ENCODE peak calls at places on chromosome 18, in seven cellular contexts. One of them, this sample, is unnamed.

GRCh38 chr18:24112874-24113615 is 25.8 kb upstream of the CABYR start:
- DNase-seq in left ventricle myocardium inferior: no peak
- DNase-seq in right cardiac atrium: no peak
- DNase-seq in NT2/D1: no peak
- DNase-seq in effector memory CD4-positive, alpha-beta T cell: no peak
- DNase-seq in Panc1: no peak
- DNase-seq in neural progenitor cell: no peak
- DNase-seq in this sample: no peak

GRCh38 chr18:43141208-43141607 is 25.7 kb upstream of the RIT2 start:
- DNase-seq in left ventricle myocardium inferior: no peak
- DNase-seq in right cardiac atrium: no peak
- DNase-seq in NT2/D1: no peak
- DNase-seq in effector memory CD4-positive, alpha-beta T cell: no peak
- DNase-seq in Panc1: no peak
- DNase-seq in neural progenitor cell: no peak
- DNase-seq in this sample: no peak

GRCh38 chr18:34818069-34818468 is 108.0 kb downstream of the DTNA start:
- DNase-seq in left ventricle myocardium inferior: no peak
- DNase-seq in right cardiac atrium: no peak
- DNase-seq in NT2/D1: no peak
- DNase-seq in effector memory CD4-positive, alpha-beta T cell: no peak
- DNase-seq in Panc1: no peak
- DNase-seq in neural progenitor cell: no peak
- DNase-seq in this sample: no peak

GRCh38 chr18:46793565-46793964 is 36.7 kb upstream of the ST8SIA5 start:
- DNase-seq in left ventricle myocardium inferior: no peak
- DNase-seq in right cardiac atrium: no peak
- DNase-seq in NT2/D1: peak; percentile 6
- DNase-seq in effector memory CD4-positive, alpha-beta T cell: no peak
- DNase-seq in Panc1: no peak
- DNase-seq in neural progenitor cell: no peak
- DNase-seq in this sample: no peak

GRCh38 chr18:7545734-7546133 is 21.4 kb upstream of the PTPRM start:
- DNase-seq in left ventricle myocardium inferior: no peak
- DNase-seq in right cardiac atrium: no peak
- DNase-seq in NT2/D1: no peak
- DNase-seq in effector memory CD4-positive, alpha-beta T cell: no peak
- DNase-seq in Panc1: no peak
- DNase-seq in neural progenitor cell: no peak
- DNase-seq in this sample: no peak

GRCh38 chr18:61530681-61531080 is 197.5 kb downstream of the CDH20 start:
- DNase-seq in left ventricle myocardium inferior: no peak
- DNase-seq in right cardiac atrium: no peak
- DNase-seq in NT2/D1: no peak
- DNase-seq in effector memory CD4-positive, alpha-beta T cell: no peak
- DNase-seq in Panc1: no peak
- DNase-seq in neural progenitor cell: no peak
- DNase-seq in this sample: no peak

GRCh38 chr18:1840878-1841277 is 730.4 kb downstream of the METTL4 start:
- DNase-seq in left ventricle myocardium inferior: no peak
- DNase-seq in right cardiac atrium: no peak
- DNase-seq in NT2/D1: no peak
- DNase-seq in effector memory CD4-positive, alpha-beta T cell: no peak
- DNase-seq in Panc1: no peak
- DNase-seq in neural progenitor cell: no peak
- DNase-seq in this sample: no peak

GRCh38 chr18:36532394-36532793 is 234.9 kb downstream of the FHOD3 start:
- DNase-seq in left ventricle myocardium inferior: no peak
- DNase-seq in right cardiac atrium: no peak
- DNase-seq in NT2/D1: no peak
- DNase-seq in effector memory CD4-positive, alpha-beta T cell: no peak
- DNase-seq in Panc1: no peak
- DNase-seq in neural progenitor cell: no peak
- DNase-seq in this sample: no peak

GRCh38 chr18:48918660-48919415 is 31.9 kb downstream of the SMAD7 start:
- DNase-seq in left ventricle myocardium inferior: no peak
- DNase-seq in right cardiac atrium: peak; percentile 52
- DNase-seq in NT2/D1: no peak
- DNase-seq in effector memory CD4-positive, alpha-beta T cell: no peak
- DNase-seq in Panc1: no peak
- DNase-seq in neural progenitor cell: no peak
- DNase-seq in this sample: no peak
- H3K4me1 ChIP-seq in left ventricle myocardium inferior: peaks cover 44% of the 10 kb centered on the region
- H3K4me1 ChIP-seq in right cardiac atrium: peaks cover 38% of the 10 kb centered on the region
- H3K4me1 ChIP-seq in NT2/D1: peaks cover 7% of the 10 kb centered on the region
- H3K4me1 ChIP-seq in effector memory CD4-positive, alpha-beta T cell: peaks cover 20% of the 10 kb centered on the region
- H3K4me1 ChIP-seq in Panc1: peaks cover 38% of the 10 kb centered on the region
- H3K4me1 ChIP-seq in neural progenitor cell: peaks cover 16% of the 10 kb centered on the region
- H3K4me1 ChIP-seq in this sample: peaks cover 20% of the 10 kb centered on the region

DNA sequence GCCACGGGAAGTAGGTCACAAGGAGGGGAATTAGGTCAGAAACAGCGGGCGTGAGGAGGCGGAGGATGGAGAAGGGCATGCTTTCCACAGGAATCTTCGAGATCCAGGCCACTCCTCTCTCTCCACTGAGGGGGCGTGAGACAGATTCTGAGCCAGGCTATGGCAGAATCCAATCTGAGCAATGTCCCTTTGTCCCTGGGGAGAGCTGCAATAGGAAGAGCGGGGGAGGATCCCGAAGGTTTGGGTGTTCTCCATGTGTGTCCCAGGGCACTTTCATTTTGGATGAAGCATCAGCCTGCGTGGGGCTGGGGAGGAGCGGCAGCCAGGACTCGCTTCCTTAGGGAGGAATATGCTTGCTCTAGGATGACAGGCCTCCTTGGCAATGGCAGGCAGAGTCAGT is 84.0 kb downstream of the LIPG start:
- DNase-seq in left ventricle myocardium inferior: peak; percentile 71
- DNase-seq in right cardiac atrium: peak; percentile 83
- DNase-seq in NT2/D1: no peak
- DNase-seq in effector memory CD4-positive, alpha-beta T cell: no peak
- DNase-seq in Panc1: no peak
- DNase-seq in neural progenitor cell: no peak
- DNase-seq in this sample: no peak
- H3K4me1 ChIP-seq in left ventricle myocardium inferior: peaks cover 31% of the 10 kb centered on the region
- H3K4me1 ChIP-seq in right cardiac atrium: peaks cover 2% of the 10 kb centered on the region
- H3K4me1 ChIP-seq in NT2/D1: no peaks in the 10 kb centered on the region
- H3K4me1 ChIP-seq in effector memory CD4-positive, alpha-beta T cell: no peaks in the 10 kb centered on the region
- H3K4me1 ChIP-seq in Panc1: no peaks in the 10 kb centered on the region
- H3K4me1 ChIP-seq in neural progenitor cell: peaks cover 3% of the 10 kb centered on the region
- H3K4me1 ChIP-seq in this sample: no peaks in the 10 kb centered on the region

DNA sequence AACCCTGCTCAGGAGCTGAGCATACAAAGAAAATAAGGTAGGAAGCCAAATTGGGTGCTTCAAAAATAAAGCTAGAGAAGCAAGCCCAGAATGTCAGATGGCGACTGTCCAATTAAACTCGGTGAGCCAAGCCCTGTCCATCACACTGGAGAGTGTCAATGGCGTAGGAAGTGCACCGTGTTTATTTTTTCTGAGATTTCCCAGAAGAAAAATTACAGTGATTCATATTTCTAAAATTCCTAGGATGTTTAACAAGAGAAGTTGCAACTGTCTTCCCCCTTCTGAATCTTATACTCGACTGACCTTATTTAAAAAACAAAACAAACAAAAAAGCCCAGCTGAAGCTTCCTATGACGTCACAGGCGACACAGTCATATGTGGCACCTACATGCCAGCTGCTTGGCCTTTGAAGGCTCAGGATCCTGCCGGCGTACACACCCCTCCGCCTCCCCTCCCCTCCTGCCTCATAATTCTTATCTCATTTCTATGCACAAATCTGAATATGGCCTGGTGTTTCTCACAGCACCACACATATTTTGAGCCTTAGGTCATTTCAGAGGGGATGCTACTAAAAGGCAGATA is 60.8 kb downstream of the MBP start:
- DNase-seq in left ventricle myocardium inferior: no peak
- DNase-seq in right cardiac atrium: no peak
- DNase-seq in NT2/D1: no peak
- DNase-seq in effector memory CD4-positive, alpha-beta T cell: peak; percentile 63
- DNase-seq in Panc1: peak; percentile 87
- DNase-seq in neural progenitor cell: no peak
- DNase-seq in this sample: peak; percentile 83
- H3K4me1 ChIP-seq in left ventricle myocardium inferior: peaks cover 78% of the 10 kb centered on the region
- H3K4me1 ChIP-seq in right cardiac atrium: peaks cover 7% of the 10 kb centered on the region
- H3K4me1 ChIP-seq in NT2/D1: peaks cover 3% of the 10 kb centered on the region
- H3K4me1 ChIP-seq in effector memory CD4-positive, alpha-beta T cell: peaks cover 79% of the 10 kb centered on the region
- H3K4me1 ChIP-seq in Panc1: peaks cover 70% of the 10 kb centered on the region
- H3K4me1 ChIP-seq in neural progenitor cell: peaks cover 16% of the 10 kb centered on the region
- H3K4me1 ChIP-seq in this sample: peaks cover 83% of the 10 kb centered on the region

DNA sequence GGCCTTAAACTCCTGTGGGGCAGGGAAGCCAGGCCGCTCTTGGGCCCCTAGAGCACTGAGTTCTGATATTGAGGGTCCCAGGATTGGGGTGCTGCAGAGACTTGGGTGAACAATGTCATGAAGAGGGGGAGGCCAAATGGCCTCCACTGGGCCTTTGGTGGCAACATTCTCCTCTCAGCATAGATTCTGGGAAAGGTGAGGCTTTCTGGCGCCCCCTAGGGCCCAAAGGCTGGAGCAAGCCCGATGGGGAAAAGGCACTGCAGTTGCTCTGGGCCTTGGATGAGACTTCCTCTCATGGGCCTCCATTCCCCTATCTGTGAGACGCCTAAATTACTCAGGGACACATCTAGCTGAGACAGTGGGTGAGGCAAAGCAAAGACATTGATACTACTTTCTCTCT is 84.8 kb downstream of the ACAA2 start:
- DNase-seq in left ventricle myocardium inferior: no peak
- DNase-seq in right cardiac atrium: peak; percentile 58
- DNase-seq in NT2/D1: no peak
- DNase-seq in effector memory CD4-positive, alpha-beta T cell: no peak
- DNase-seq in Panc1: peak; percentile 18
- DNase-seq in neural progenitor cell: peak; percentile 66
- DNase-seq in this sample: no peak
- H3K4me1 ChIP-seq in left ventricle myocardium inferior: peaks cover 13% of the 10 kb centered on the region
- H3K4me1 ChIP-seq in right cardiac atrium: no peaks in the 10 kb centered on the region
- H3K4me1 ChIP-seq in NT2/D1: peaks cover 11% of the 10 kb centered on the region
- H3K4me1 ChIP-seq in effector memory CD4-positive, alpha-beta T cell: no peaks in the 10 kb centered on the region
- H3K4me1 ChIP-seq in Panc1: peaks cover 7% of the 10 kb centered on the region
- H3K4me1 ChIP-seq in neural progenitor cell: peaks cover 15% of the 10 kb centered on the region
- H3K4me1 ChIP-seq in this sample: no peaks in the 10 kb centered on the region

DNA sequence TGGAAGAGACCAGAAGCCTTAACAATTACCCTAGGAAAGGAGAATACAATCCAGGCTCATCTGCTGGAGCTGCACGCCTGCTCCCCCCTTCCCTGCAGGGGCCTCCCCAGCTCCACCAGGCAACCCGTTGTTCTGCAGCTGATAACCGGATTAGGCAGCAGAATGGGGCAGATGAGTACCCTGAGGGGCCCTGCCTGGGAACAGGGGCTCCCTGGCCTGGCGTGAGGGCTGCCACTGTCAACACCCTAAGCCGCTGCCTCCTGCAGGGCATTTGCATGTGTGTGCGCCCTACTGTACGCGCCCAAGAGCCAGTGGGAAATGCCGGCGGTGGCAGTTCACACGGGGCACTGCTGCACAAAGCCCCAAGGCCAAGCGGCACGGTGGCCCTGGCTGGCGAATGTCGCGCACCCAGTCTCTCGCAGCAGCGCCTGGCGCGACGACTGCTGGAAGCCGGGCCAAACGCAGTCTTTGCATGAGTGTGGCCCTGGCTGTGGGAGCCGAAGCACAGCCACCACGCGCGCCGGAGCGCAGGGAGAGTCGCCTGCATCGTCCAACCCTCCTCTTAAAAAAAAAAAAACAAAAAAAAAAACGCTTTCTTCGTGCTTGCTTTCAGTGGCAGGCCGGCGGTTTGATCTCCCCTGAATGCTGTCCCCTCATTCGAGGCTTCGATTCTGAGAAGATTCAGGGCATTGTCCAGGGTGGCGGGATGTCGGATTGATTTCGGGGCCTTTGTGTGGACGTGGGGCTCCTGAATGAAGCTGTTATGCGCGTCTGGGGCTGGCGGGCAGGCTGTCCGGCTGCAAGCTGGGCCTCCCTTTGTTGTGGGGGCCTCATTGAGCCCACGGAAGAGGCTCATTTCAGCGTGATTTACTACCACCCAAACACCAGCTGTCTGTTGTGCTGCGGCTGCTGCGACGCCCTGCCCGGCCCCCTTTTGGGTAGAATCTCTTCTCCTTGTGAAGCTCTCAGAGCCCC is 63.8 kb downstream of the SETBP1 start:
- DNase-seq in left ventricle myocardium inferior: peak; percentile 43
- DNase-seq in right cardiac atrium: peak; percentile 82
- DNase-seq in NT2/D1: no peak
- DNase-seq in effector memory CD4-positive, alpha-beta T cell: no peak
- DNase-seq in Panc1: no peak
- DNase-seq in neural progenitor cell: peak; percentile 90
- DNase-seq in this sample: no peak
- H3K4me1 ChIP-seq in left ventricle myocardium inferior: peaks cover 55% of the 10 kb centered on the region
- H3K4me1 ChIP-seq in right cardiac atrium: peaks cover 8% of the 10 kb centered on the region
- H3K4me1 ChIP-seq in NT2/D1: peaks cover 7% of the 10 kb centered on the region
- H3K4me1 ChIP-seq in effector memory CD4-positive, alpha-beta T cell: no peaks in the 10 kb centered on the region
- H3K4me1 ChIP-seq in Panc1: no peaks in the 10 kb centered on the region
- H3K4me1 ChIP-seq in neural progenitor cell: peaks cover 33% of the 10 kb centered on the region
- H3K4me1 ChIP-seq in this sample: no peaks in the 10 kb centered on the region

GRCh38 chr18:12398625-12399024 is 9.1 kb upstream of the PRELID3A start:
- DNase-seq in left ventricle myocardium inferior: no peak
- DNase-seq in right cardiac atrium: no peak
- DNase-seq in NT2/D1: no peak
- DNase-seq in effector memory CD4-positive, alpha-beta T cell: no peak
- DNase-seq in Panc1: no peak
- DNase-seq in neural progenitor cell: no peak
- DNase-seq in this sample: no peak
- H3K4me1 ChIP-seq in left ventricle myocardium inferior: peaks cover 5% of the 10 kb centered on the region
- H3K4me1 ChIP-seq in right cardiac atrium: no peaks in the 10 kb centered on the region
- H3K4me1 ChIP-seq in NT2/D1: peaks cover 4% of the 10 kb centered on the region
- H3K4me1 ChIP-seq in effector memory CD4-positive, alpha-beta T cell: no peaks in the 10 kb centered on the region
- H3K4me1 ChIP-seq in Panc1: peaks cover 4% of the 10 kb centered on the region
- H3K4me1 ChIP-seq in neural progenitor cell: no peaks in the 10 kb centered on the region
- H3K4me1 ChIP-seq in this sample: no peaks in the 10 kb centered on the region

GRCh38 chr18:59902993-59903610 is 3.3 kb downstream of the PMAIP1 start:
- DNase-seq in left ventricle myocardium inferior: no peak
- DNase-seq in right cardiac atrium: no peak
- DNase-seq in NT2/D1: no peak
- DNase-seq in effector memory CD4-positive, alpha-beta T cell: no peak
- DNase-seq in Panc1: no peak
- DNase-seq in neural progenitor cell: no peak
- DNase-seq in this sample: no peak
- H3K4me1 ChIP-seq in left ventricle myocardium inferior: peaks cover 45% of the 10 kb centered on the region
- H3K4me1 ChIP-seq in right cardiac atrium: no peaks in the 10 kb centered on the region
- H3K4me1 ChIP-seq in NT2/D1: no peaks in the 10 kb centered on the region
- H3K4me1 ChIP-seq in effector memory CD4-positive, alpha-beta T cell: peaks cover 24% of the 10 kb centered on the region
- H3K4me1 ChIP-seq in Panc1: peaks cover 12% of the 10 kb centered on the region
- H3K4me1 ChIP-seq in neural progenitor cell: peaks cover 14% of the 10 kb centered on the region
- H3K4me1 ChIP-seq in this sample: peaks cover 56% of the 10 kb centered on the region

DNA sequence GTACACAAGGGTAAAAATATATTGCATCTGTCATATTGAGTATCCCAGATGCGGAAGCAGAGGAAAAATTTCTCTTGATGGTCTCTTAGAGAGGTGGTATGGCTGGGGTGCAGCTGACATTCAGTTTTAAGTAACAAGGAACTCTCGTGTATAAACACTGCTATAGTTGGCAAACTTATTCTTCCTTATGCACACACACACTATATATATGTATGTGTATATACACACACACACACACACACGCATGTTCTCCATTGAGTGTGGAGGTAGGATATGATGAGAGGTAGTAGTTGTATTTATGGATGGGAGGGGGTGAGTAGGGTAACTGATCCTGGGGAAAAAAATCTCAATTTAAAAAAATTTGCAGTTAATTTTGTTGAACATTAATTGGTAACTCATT is 10.6 kb downstream of the PHLPP1 start:
- DNase-seq in left ventricle myocardium inferior: no peak
- DNase-seq in right cardiac atrium: no peak
- DNase-seq in NT2/D1: no peak
- DNase-seq in effector memory CD4-positive, alpha-beta T cell: no peak
- DNase-seq in Panc1: no peak
- DNase-seq in neural progenitor cell: no peak
- DNase-seq in this sample: no peak
- H3K4me1 ChIP-seq in left ventricle myocardium inferior: peaks cover 45% of the 10 kb centered on the region
- H3K4me1 ChIP-seq in right cardiac atrium: peaks cover 3% of the 10 kb centered on the region
- H3K4me1 ChIP-seq in NT2/D1: no peaks in the 10 kb centered on the region
- H3K4me1 ChIP-seq in effector memory CD4-positive, alpha-beta T cell: no peaks in the 10 kb centered on the region
- H3K4me1 ChIP-seq in Panc1: no peaks in the 10 kb centered on the region
- H3K4me1 ChIP-seq in neural progenitor cell: peaks cover 34% of the 10 kb centered on the region
- H3K4me1 ChIP-seq in this sample: no peaks in the 10 kb centered on the region

This sample was measured in CD8-positive, alpha-beta memory T cell.